ENCODE peak calls at places on chromosome 12, in five cellular contexts. One of them, this sample, is unnamed.

GRCh38 chr12:90216815-90217214 is 508.2 kb upstream of the ATP2B1 start:
- DNase-seq in uterus: no peak
- DNase-seq in naive thymus-derived CD4-positive, alpha-beta T cell: no peak
- DNase-seq in H9: no peak
- DNase-seq in dorsolateral prefrontal cortex: no peak
- DNase-seq in this sample: no peak

GRCh38 chr12:92012691-92013090 is 133.0 kb downstream of the BTG1 start:
- DNase-seq in dorsolateral prefrontal cortex: no peak
- DNase-seq in naive thymus-derived CD4-positive, alpha-beta T cell: no peak
- DNase-seq in H9: no peak
- DNase-seq in uterus: no peak
- DNase-seq in this sample: no peak

GRCh38 chr12:123096159-123096558 is 54.7 kb downstream of the PITPNM2 start:
- DNase-seq in H9: no peak
- DNase-seq in dorsolateral prefrontal cortex: no peak
- DNase-seq in naive thymus-derived CD4-positive, alpha-beta T cell: no peak
- DNase-seq in uterus: no peak
- DNase-seq in this sample: no peak

GRCh38 chr12:120076651-120077050 is 39.9 kb downstream of the RAB35 start:
- DNase-seq in dorsolateral prefrontal cortex: peak; percentile 2
- DNase-seq in uterus: no peak
- DNase-seq in H9: no peak
- DNase-seq in naive thymus-derived CD4-positive, alpha-beta T cell: no peak
- DNase-seq in this sample: no peak

GRCh38 chr12:16344269-16344668 is 3.2 kb upstream of the MGST1 start:
- DNase-seq in uterus: no peak
- DNase-seq in H9: no peak
- DNase-seq in dorsolateral prefrontal cortex: no peak
- DNase-seq in naive thymus-derived CD4-positive, alpha-beta T cell: no peak
- DNase-seq in this sample: no peak

GRCh38 chr12:97313471-97314190 is 149.0 kb upstream of the RMST start:
- DNase-seq in uterus: no peak
- DNase-seq in H9: peak; percentile 44
- DNase-seq in dorsolateral prefrontal cortex: no peak
- DNase-seq in naive thymus-derived CD4-positive, alpha-beta T cell: no peak
- DNase-seq in this sample: no peak

GRCh38 chr12:114328292-114328691 is 77.7 kb downstream of the TBX5 start:
- DNase-seq in uterus: no peak
- DNase-seq in naive thymus-derived CD4-positive, alpha-beta T cell: no peak
- DNase-seq in H9: no peak
- DNase-seq in dorsolateral prefrontal cortex: no peak
- DNase-seq in this sample: no peak

GRCh38 chr12:51528852-51529545 is 62.0 kb upstream of the SCN8A start:
- DNase-seq in dorsolateral prefrontal cortex: no peak
- DNase-seq in H9: no peak
- DNase-seq in uterus: no peak
- DNase-seq in naive thymus-derived CD4-positive, alpha-beta T cell: no peak
- DNase-seq in this sample: no peak

GRCh38 chr12:64452559-64453329 is 824 bp downstream of the TBK1 start:
- DNase-seq in dorsolateral prefrontal cortex: no peak
- DNase-seq in H9: no peak
- DNase-seq in naive thymus-derived CD4-positive, alpha-beta T cell: no peak
- DNase-seq in uterus: no peak
- DNase-seq in this sample: no peak

GRCh38 chr12:122028165-122028591 is 6.5 kb downstream of the BCL7A start:
- DNase-seq in H9: no peak
- DNase-seq in uterus: no peak
- DNase-seq in naive thymus-derived CD4-positive, alpha-beta T cell: no peak
- DNase-seq in dorsolateral prefrontal cortex: no peak
- DNase-seq in this sample: no peak

GRCh38 chr12:46370792-46371717 is 1.5 kb downstream of the SLC38A2 start:
- DNase-seq in dorsolateral prefrontal cortex: peak; percentile 91
- DNase-seq in uterus: peak; percentile 92
- DNase-seq in naive thymus-derived CD4-positive, alpha-beta T cell: peak; percentile 97
- DNase-seq in H9: peak; percentile 91
- DNase-seq in this sample: peak; percentile 89

GRCh38 chr12:46771268-46771837 is 54.4 kb downstream of the SLC38A4 start:
- DNase-seq in dorsolateral prefrontal cortex: no peak
- DNase-seq in uterus: no peak
- DNase-seq in naive thymus-derived CD4-positive, alpha-beta T cell: no peak
- DNase-seq in H9: no peak
- DNase-seq in this sample: no peak

GRCh38 chr12:64220046-64220445 is 2.0 kb downstream of the KICS2 start:
- DNase-seq in naive thymus-derived CD4-positive, alpha-beta T cell: no peak
- DNase-seq in uterus: no peak
- DNase-seq in H9: no peak
- DNase-seq in dorsolateral prefrontal cortex: no peak
- DNase-seq in this sample: no peak

GRCh38 chr12:20122274-20122673 is 246.1 kb upstream of the PDE3A start:
- DNase-seq in naive thymus-derived CD4-positive, alpha-beta T cell: no peak
- DNase-seq in H9: no peak
- DNase-seq in dorsolateral prefrontal cortex: no peak
- DNase-seq in uterus: no peak
- DNase-seq in this sample: no peak

GRCh38 chr12:51188359-51189051 is 15.6 kb upstream of the TFCP2 start:
- DNase-seq in H9: no peak
- DNase-seq in naive thymus-derived CD4-positive, alpha-beta T cell: no peak
- DNase-seq in dorsolateral prefrontal cortex: no peak
- DNase-seq in uterus: no peak
- DNase-seq in this sample: no peak

GRCh38 chr12:52953181-52953841 is 4.4 kb downstream of the KRT18 start:
- DNase-seq in naive thymus-derived CD4-positive, alpha-beta T cell: no peak
- DNase-seq in H9: no peak
- DNase-seq in uterus: no peak
- DNase-seq in dorsolateral prefrontal cortex: no peak
- DNase-seq in this sample: no peak

GRCh38 chr12:95304673-95305198 is 87.1 kb downstream of the VEZT start:
- DNase-seq in dorsolateral prefrontal cortex: no peak
- DNase-seq in uterus: no peak
- DNase-seq in H9: no peak
- DNase-seq in naive thymus-derived CD4-positive, alpha-beta T cell: no peak
- DNase-seq in this sample: no peak

GRCh38 chr12:116066381-116067230 is 210.9 kb downstream of the MED13L start:
- DNase-seq in naive thymus-derived CD4-positive, alpha-beta T cell: peak; percentile 28
- DNase-seq in uterus: no peak
- DNase-seq in dorsolateral prefrontal cortex: no peak
- DNase-seq in H9: no peak
- DNase-seq in this sample: no peak

GRCh38 chr12:70964867-70965469 is 44.4 kb upstream of the PTPRR start:
- DNase-seq in dorsolateral prefrontal cortex: no peak
- DNase-seq in H9: no peak
- DNase-seq in naive thymus-derived CD4-positive, alpha-beta T cell: no peak
- DNase-seq in uterus: no peak
- DNase-seq in this sample: no peak

GRCh38 chr12:77064891-77065360 is 443 bp downstream of the E2F7 start:
- DNase-seq in uterus: no peak
- DNase-seq in naive thymus-derived CD4-positive, alpha-beta T cell: no peak
- DNase-seq in dorsolateral prefrontal cortex: no peak
- DNase-seq in H9: no peak
- DNase-seq in this sample: no peak

GRCh38 chr12:56221233-56221756 is 427 bp downstream of the RNF41 start:
- DNase-seq in uterus: peak; percentile 70
- DNase-seq in dorsolateral prefrontal cortex: peak; percentile 50
- DNase-seq in naive thymus-derived CD4-positive, alpha-beta T cell: no peak
- DNase-seq in H9: peak; percentile 64
- DNase-seq in this sample: no peak

GRCh38 chr12:49094104-49094948 is at the start of gene DHH:
- DNase-seq in naive thymus-derived CD4-positive, alpha-beta T cell: no peak
- DNase-seq in uterus: peak; percentile 40
- DNase-seq in dorsolateral prefrontal cortex: peak; percentile 35
- DNase-seq in H9: peak; percentile 80
- DNase-seq in this sample: peak; percentile 15

GRCh38 chr12:86735851-86736250 is 479.7 kb upstream of the MGAT4C start:
- DNase-seq in dorsolateral prefrontal cortex: no peak
- DNase-seq in H9: no peak
- DNase-seq in naive thymus-derived CD4-positive, alpha-beta T cell: no peak
- DNase-seq in uterus: no peak
- DNase-seq in this sample: no peak

GRCh38 chr12:58159941-58160340 is 218.6 kb downstream of the ATP23 start:
- DNase-seq in naive thymus-derived CD4-positive, alpha-beta T cell: no peak
- DNase-seq in H9: no peak
- DNase-seq in dorsolateral prefrontal cortex: no peak
- DNase-seq in uterus: no peak
- DNase-seq in this sample: no peak

GRCh38 chr12:6039894-6040601 is 84.4 kb downstream of the VWF start:
- DNase-seq in dorsolateral prefrontal cortex: peak; percentile 58
- DNase-seq in naive thymus-derived CD4-positive, alpha-beta T cell: peak; percentile 43
- DNase-seq in H9: peak; percentile 84
- DNase-seq in uterus: peak; percentile 53
- DNase-seq in this sample: peak; percentile 25

GRCh38 chr12:15592934-15593333 is 196.3 kb downstream of the EPS8 start:
- DNase-seq in uterus: no peak
- DNase-seq in H9: no peak
- DNase-seq in dorsolateral prefrontal cortex: no peak
- DNase-seq in naive thymus-derived CD4-positive, alpha-beta T cell: no peak
- DNase-seq in this sample: no peak

GRCh38 chr12:38152816-38153736 is 163.5 kb upstream of the ALG10B start:
- DNase-seq in H9: no peak
- DNase-seq in uterus: no peak
- DNase-seq in naive thymus-derived CD4-positive, alpha-beta T cell: no peak
- DNase-seq in dorsolateral prefrontal cortex: no peak
- DNase-seq in this sample: no peak

GRCh38 chr12:93946542-93947150 is 201.7 kb upstream of the PLXNC1 start:
- DNase-seq in uterus: no peak
- DNase-seq in H9: no peak
- DNase-seq in dorsolateral prefrontal cortex: no peak
- DNase-seq in naive thymus-derived CD4-positive, alpha-beta T cell: no peak
- DNase-seq in this sample: no peak

GRCh38 chr12:11807453-11807852 is 158.0 kb downstream of the ETV6 start:
- DNase-seq in dorsolateral prefrontal cortex: no peak
- DNase-seq in H9: no peak
- DNase-seq in uterus: no peak
- DNase-seq in naive thymus-derived CD4-positive, alpha-beta T cell: no peak
- DNase-seq in this sample: no peak
- H3K27ac ChIP-seq in dorsolateral prefrontal cortex: no peak overlapping the region
- H3K27ac ChIP-seq in H9: no peak overlapping the region
- H3K27ac ChIP-seq in uterus: no peak overlapping the region
- H3K27ac ChIP-seq in naive thymus-derived CD4-positive, alpha-beta T cell: no peak overlapping the region
- H3K27ac ChIP-seq in this sample: no peak overlapping the region

DNA sequence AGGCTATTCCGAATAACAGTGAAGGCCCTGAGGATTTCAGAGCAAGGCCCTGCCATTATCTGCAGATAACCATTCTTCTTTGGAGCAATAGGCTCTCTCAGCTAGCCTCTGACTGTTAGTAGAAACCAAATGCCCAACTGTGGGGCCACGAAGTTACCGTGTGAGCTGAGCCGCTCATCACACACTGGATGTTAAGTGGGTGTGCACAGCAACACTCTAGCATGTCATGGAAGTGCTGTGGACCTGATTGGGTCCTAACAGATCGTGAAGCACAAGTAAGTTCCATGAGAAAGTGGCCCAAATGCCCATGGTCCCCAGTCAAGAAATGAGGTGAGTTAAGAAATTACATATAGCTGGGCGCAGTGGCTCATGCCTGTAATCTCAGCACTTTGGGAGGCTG is 190.4 kb downstream of the ALG10 start:
- DNase-seq in naive thymus-derived CD4-positive, alpha-beta T cell: no peak
- DNase-seq in H9: no peak
- DNase-seq in uterus: no peak
- DNase-seq in dorsolateral prefrontal cortex: no peak
- DNase-seq in this sample: no peak
- H3K27ac ChIP-seq in naive thymus-derived CD4-positive, alpha-beta T cell: no peak overlapping the region
- H3K27ac ChIP-seq in H9: no peak overlapping the region
- H3K27ac ChIP-seq in uterus: no peak overlapping the region
- H3K27ac ChIP-seq in dorsolateral prefrontal cortex: no peak overlapping the region
- H3K27ac ChIP-seq in this sample: no peak overlapping the region

DNA sequence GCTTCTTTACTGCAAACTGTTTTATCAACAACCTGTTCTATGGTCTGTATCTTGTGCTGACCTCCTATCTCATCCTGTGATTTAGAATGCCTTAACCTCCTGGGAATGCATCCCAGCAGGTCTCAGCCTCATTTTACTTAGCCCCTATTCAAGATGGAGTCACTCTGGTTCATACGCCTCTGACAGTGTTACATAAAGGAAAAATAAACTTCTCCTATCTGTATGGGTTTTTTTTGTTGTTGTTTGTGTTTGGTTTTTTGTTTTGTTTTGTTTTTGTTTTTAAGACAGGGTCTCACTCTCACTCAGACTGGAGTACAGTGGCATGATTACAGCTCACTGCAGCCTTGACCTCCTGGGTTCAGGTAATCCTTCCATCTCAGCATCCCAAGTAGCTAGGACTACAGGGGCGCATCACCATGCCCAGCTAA is 62.1 kb downstream of the RESF1 start:
- DNase-seq in naive thymus-derived CD4-positive, alpha-beta T cell: no peak
- DNase-seq in H9: no peak
- DNase-seq in dorsolateral prefrontal cortex: no peak
- DNase-seq in uterus: no peak
- DNase-seq in this sample: no peak
- H3K27ac ChIP-seq in naive thymus-derived CD4-positive, alpha-beta T cell: no peak overlapping the region
- H3K27ac ChIP-seq in H9: no peak overlapping the region
- H3K27ac ChIP-seq in dorsolateral prefrontal cortex: no peak overlapping the region
- H3K27ac ChIP-seq in uterus: no peak overlapping the region
- H3K27ac ChIP-seq in this sample: no peak overlapping the region

GRCh38 chr12:14214495-14214894 is 151.0 kb upstream of the ATF7IP start:
- DNase-seq in dorsolateral prefrontal cortex: no peak
- DNase-seq in naive thymus-derived CD4-positive, alpha-beta T cell: no peak
- DNase-seq in uterus: no peak
- DNase-seq in H9: no peak
- DNase-seq in this sample: no peak
- H3K27ac ChIP-seq in dorsolateral prefrontal cortex: no peak overlapping the region
- H3K27ac ChIP-seq in naive thymus-derived CD4-positive, alpha-beta T cell: no peak overlapping the region
- H3K27ac ChIP-seq in uterus: no peak overlapping the region
- H3K27ac ChIP-seq in H9: no peak overlapping the region
- H3K27ac ChIP-seq in this sample: no peak overlapping the region

GRCh38 chr12:62584619-62585018 is 118.0 kb downstream of the MON2 start:
- DNase-seq in naive thymus-derived CD4-positive, alpha-beta T cell: no peak
- DNase-seq in uterus: no peak
- DNase-seq in H9: no peak
- DNase-seq in dorsolateral prefrontal cortex: no peak
- DNase-seq in this sample: no peak
- H3K27ac ChIP-seq in naive thymus-derived CD4-positive, alpha-beta T cell: no peak overlapping the region
- H3K27ac ChIP-seq in uterus: no peak overlapping the region
- H3K27ac ChIP-seq in H9: no peak overlapping the region
- H3K27ac ChIP-seq in dorsolateral prefrontal cortex: no peak overlapping the region
- H3K27ac ChIP-seq in this sample: no peak overlapping the region

DNA sequence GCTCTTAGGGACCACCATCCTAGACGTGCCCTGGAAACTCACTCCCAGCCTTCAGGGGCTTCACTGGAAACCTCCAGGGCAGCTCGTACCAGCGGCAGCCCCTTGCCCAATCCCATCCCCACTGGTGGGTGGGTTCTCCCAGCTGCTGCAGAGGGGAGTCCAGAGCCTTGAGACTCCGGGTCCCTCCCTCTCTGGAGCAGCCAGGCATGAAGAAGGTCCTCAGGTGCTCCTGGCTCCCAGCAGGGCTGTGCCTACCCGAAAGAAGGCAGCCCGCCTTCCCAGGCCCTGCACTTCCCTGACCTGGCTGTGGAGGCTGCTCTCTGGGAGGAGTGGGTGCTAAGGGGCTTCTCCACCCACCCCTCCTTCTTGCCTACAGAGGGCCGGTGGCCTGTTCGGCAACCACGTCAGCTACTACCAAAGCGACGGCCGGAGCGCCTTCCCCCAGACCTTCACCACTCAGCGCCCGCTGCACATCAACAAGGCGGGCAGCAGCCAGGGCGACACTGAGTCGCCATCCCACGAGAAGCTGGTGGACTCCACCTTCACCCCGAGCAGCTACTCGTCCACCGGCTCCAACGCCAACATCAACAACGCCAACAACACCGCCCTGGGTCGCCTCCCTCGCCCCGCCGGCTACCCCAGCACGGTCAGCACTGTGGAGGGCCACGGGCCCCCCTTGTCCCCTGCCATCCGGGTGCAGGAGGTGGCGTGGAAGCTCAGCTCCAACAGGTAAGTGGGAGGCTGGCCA is 115.5 kb upstream of the FKBP4 start:
- DNase-seq in H9: no peak
- DNase-seq in naive thymus-derived CD4-positive, alpha-beta T cell: peak; percentile 15
- DNase-seq in uterus: peak; percentile 13
- DNase-seq in dorsolateral prefrontal cortex: no peak
- DNase-seq in this sample: no peak
- H3K27ac ChIP-seq in H9: no peak overlapping the region
- H3K27ac ChIP-seq in naive thymus-derived CD4-positive, alpha-beta T cell: no peak overlapping the region
- H3K27ac ChIP-seq in uterus: no peak overlapping the region
- H3K27ac ChIP-seq in dorsolateral prefrontal cortex: no peak overlapping the region
- H3K27ac ChIP-seq in this sample: no peak overlapping the region